ENCODE peak calls at places on chromosomes 12 and 14, in four cellular contexts. I is iPS DF 19.7, P is thoracic aorta, H is dorsolateral prefrontal cortex. W is an unnamed sample.

GRCh38 chr14:56868660-56869059 is 58.4 kb upstream of the OTX2 start:
- DNase-seq in P (no peak), I (no peak), H (no peak), W (no peak)

GRCh38 chr12:15590180-15590826 is 198.9 kb downstream of the EPS8 start:
- DNase-seq in P (no peak), H (peak), I (no peak), W (peak)

GRCh38 chr14:81594012-81594411 is 60.4 kb upstream of the SEL1L start:
- DNase-seq in I (no peak), H (peak), P (peak), W (no peak)

GRCh38 chr12:16604853-16605252 is 1.1 kb downstream of the LMO3 start:
- DNase-seq in I (no peak), P (no peak), H (no peak), W (no peak)

GRCh38 chr12:76030378-76031080 is 1.0 kb downstream of the PHLDA1 start:
- DNase-seq in H (no peak), I (no peak), P (no peak), W (peak)

GRCh38 chr12:123269980-123270379 is 1.7 kb downstream of the CDK2AP1 start:
- DNase-seq in I (no peak), P (no peak), H (no peak), W (no peak)

GRCh38 chr12:126706300-126706699 is 1560.7 kb upstream of the TMEM132C start:
- DNase-seq in I (no peak), P (no peak), H (no peak), W (no peak)

GRCh38 chr14:101563654-101564443 is 2.6 kb downstream of the DIO3 start:
- DNase-seq in I (no peak), H (no peak), P (no peak), W (no peak)

GRCh38 chr12:80364056-80364455 is 80.0 kb upstream of the PTPRQ start:
- DNase-seq in H (no peak), P (no peak), I (no peak), W (no peak)

GRCh38 chr12:94326727-94327126 is 132.9 kb downstream of the CEP83 start:
- DNase-seq in I (no peak), P (no peak), H (no peak), W (peak)

GRCh38 chr14:91228112-91229004 is 16.1 kb downstream of the GPR68 start:
- DNase-seq in H (no peak), I (peak), P (no peak), W (peak)

GRCh38 chr14:30657606-30658163 is 35.6 kb downstream of the SCFD1 start:
- DNase-seq in P (no peak), I (no peak), H (no peak), W (no peak)

GRCh38 chr12:13093191-13093849 is 10.1 kb downstream of the GSG1 start:
- DNase-seq in H (no peak), P (no peak), I (no peak), W (no peak)

GRCh38 chr12:16524378-16524777 is 81.6 kb downstream of the LMO3 start:
- DNase-seq in H (no peak), I (no peak), P (no peak), W (no peak)

GRCh38 chr12:3589745-3590144 is 98.7 kb downstream of the PRMT8 start:
- DNase-seq in P (no peak), I (no peak), H (no peak), W (no peak)

GRCh38 chr12:100234166-100234565 is 32.7 kb downstream of the DEPDC4 start:
- DNase-seq in P (no peak), I (no peak), H (no peak), W (no peak)

GRCh38 chr12:33265037-33265436 is 174.6 kb downstream of the SYT10 start:
- DNase-seq in P (no peak), I (peak), H (no peak), W (no peak)

GRCh38 chr12:452667-453210 is 7.0 kb upstream of the B4GALNT3 start:
- DNase-seq in I (no peak), P (no peak), H (peak), W (peak)

GRCh38 chr14:30375280-30375892 is 183.6 kb upstream of the G2E3 start:
- DNase-seq in I (peak), H (peak), P (no peak), W (peak)

W was measured in stimulated activated effector memory CD8-positive, alpha-beta T cell treated with anti-CD3 and anti-CD28 coated beads, Interleukin-12 subunit alpha, Interleukin-12 subunit beta, amount 100 ng/mL, for 72 hours.